ENCODE peak calls at places on chromosome 7, in nine cellular contexts. One of them, this sample, is unnamed.

GRCh38 chr7:138726288-138726687 is 25.1 kb upstream of the SVOPL start:
- DNase-seq in stomach: no peak
- DNase-seq in OCI-LY7: no peak
- DNase-seq in HCT116: no peak
- DNase-seq in suprapubic skin: no peak
- DNase-seq in transverse colon: no peak
- DNase-seq in AG10803: no peak
- DNase-seq in AG04450: no peak
- DNase-seq in A549: peak
- DNase-seq in this sample: no peak

GRCh38 chr7:27169658-27170493 is 4.2 kb downstream of the HOXA10 start:
- DNase-seq in stomach: no peak
- DNase-seq in OCI-LY7: no peak
- DNase-seq in HCT116: no peak
- DNase-seq in suprapubic skin: peak
- DNase-seq in transverse colon: peak
- DNase-seq in AG10803: no peak
- DNase-seq in AG04450: no peak
- DNase-seq in A549: no peak
- DNase-seq in this sample: no peak

GRCh38 chr7:34136698-34137097 is 231.4 kb downstream of the BMPER start:
- DNase-seq in stomach: no peak
- DNase-seq in OCI-LY7: no peak
- DNase-seq in HCT116: no peak
- DNase-seq in suprapubic skin: no peak
- DNase-seq in transverse colon: no peak
- DNase-seq in AG10803: no peak
- DNase-seq in AG04450: no peak
- DNase-seq in A549: no peak
- DNase-seq in this sample: no peak

GRCh38 chr7:96508371-96508770 is 186.5 kb upstream of the SLC25A13 start:
- DNase-seq in stomach: no peak
- DNase-seq in OCI-LY7: no peak
- DNase-seq in HCT116: no peak
- DNase-seq in suprapubic skin: no peak
- DNase-seq in transverse colon: no peak
- DNase-seq in AG10803: peak
- DNase-seq in AG04450: no peak
- DNase-seq in A549: no peak
- DNase-seq in this sample: no peak

GRCh38 chr7:4857189-4857588 is 4.6 kb downstream of the PAPOLB start:
- DNase-seq in stomach: no peak
- DNase-seq in OCI-LY7: no peak
- DNase-seq in HCT116: no peak
- DNase-seq in suprapubic skin: no peak
- DNase-seq in transverse colon: no peak
- DNase-seq in AG10803: no peak
- DNase-seq in AG04450: no peak
- DNase-seq in A549: no peak
- DNase-seq in this sample: no peak

GRCh38 chr7:72176875-72177274 is 235.3 kb downstream of the CALN1 start:
- DNase-seq in stomach: no peak
- DNase-seq in OCI-LY7: no peak
- DNase-seq in HCT116: no peak
- DNase-seq in suprapubic skin: no peak
- DNase-seq in transverse colon: no peak
- DNase-seq in AG10803: no peak
- DNase-seq in AG04450: no peak
- DNase-seq in A549: no peak
- DNase-seq in this sample: no peak

GRCh38 chr7:118158766-118159165 is 25.2 kb upstream of the LSM8 start:
- DNase-seq in stomach: no peak
- DNase-seq in OCI-LY7: peak
- DNase-seq in HCT116: peak
- DNase-seq in suprapubic skin: no peak
- DNase-seq in transverse colon: no peak
- DNase-seq in AG10803: no peak
- DNase-seq in AG04450: no peak
- DNase-seq in A549: no peak
- DNase-seq in this sample: no peak

GRCh38 chr7:75573477-75574019 is 81.4 kb downstream of the SPDYE5 start:
- DNase-seq in stomach: no peak
- DNase-seq in OCI-LY7: no peak
- DNase-seq in HCT116: no peak
- DNase-seq in suprapubic skin: no peak
- DNase-seq in transverse colon: no peak
- DNase-seq in AG10803: no peak
- DNase-seq in AG04450: no peak
- DNase-seq in A549: no peak
- DNase-seq in this sample: no peak

GRCh38 chr7:87596696-87597095 is 4.0 kb downstream of the ABCB1 start:
- DNase-seq in stomach: no peak
- DNase-seq in OCI-LY7: no peak
- DNase-seq in HCT116: no peak
- DNase-seq in suprapubic skin: no peak
- DNase-seq in transverse colon: no peak
- DNase-seq in AG10803: no peak
- DNase-seq in AG04450: peak
- DNase-seq in A549: no peak
- DNase-seq in this sample: no peak

GRCh38 chr7:87598234-87599009 is 2.3 kb downstream of the ABCB1 start:
- DNase-seq in stomach: no peak
- DNase-seq in OCI-LY7: no peak
- DNase-seq in HCT116: no peak
- DNase-seq in suprapubic skin: no peak
- DNase-seq in transverse colon: no peak
- DNase-seq in AG10803: no peak
- DNase-seq in AG04450: no peak
- DNase-seq in A549: no peak
- DNase-seq in this sample: no peak

GRCh38 chr7:87600130-87601124 is at the start of gene ABCB1:
- DNase-seq in stomach: peak
- DNase-seq in OCI-LY7: no peak
- DNase-seq in HCT116: peak
- DNase-seq in suprapubic skin: no peak
- DNase-seq in transverse colon: peak
- DNase-seq in AG10803: peak
- DNase-seq in AG04450: no peak
- DNase-seq in A549: peak
- DNase-seq in this sample: no peak

GRCh38 chr7:87596136-87596535 is 4.5 kb downstream of the ABCB1 start:
- DNase-seq in stomach: no peak
- DNase-seq in OCI-LY7: no peak
- DNase-seq in HCT116: no peak
- DNase-seq in suprapubic skin: no peak
- DNase-seq in transverse colon: no peak
- DNase-seq in AG10803: no peak
- DNase-seq in AG04450: no peak
- DNase-seq in A549: no peak
- DNase-seq in this sample: no peak

DNA sequence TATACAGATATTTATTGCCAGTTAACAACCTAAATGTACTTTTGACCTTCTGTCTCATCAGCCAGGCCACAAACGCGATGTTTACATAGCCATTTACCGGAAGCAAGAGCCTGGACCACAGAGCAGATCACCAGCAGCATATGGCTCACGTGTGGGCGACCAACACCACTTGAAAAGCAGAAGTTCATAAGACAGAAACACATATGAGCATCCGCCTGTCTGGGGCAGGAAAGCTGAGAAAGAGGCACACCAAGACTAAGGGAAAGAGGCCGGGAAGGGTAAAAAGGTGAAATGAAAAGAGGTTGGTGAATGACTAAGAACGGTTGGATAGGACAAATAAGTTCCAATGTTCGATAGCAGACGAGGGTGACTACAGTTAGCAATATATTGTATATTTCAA is 1.3 kb downstream of the ABCB1 start:
- DNase-seq in stomach: peak
- DNase-seq in OCI-LY7: peak
- DNase-seq in HCT116: no peak
- DNase-seq in suprapubic skin: no peak
- DNase-seq in transverse colon: peak
- DNase-seq in AG10803: no peak
- DNase-seq in AG04450: no peak
- DNase-seq in A549: no peak
- DNase-seq in this sample: peak
- H3K4me3 ChIP-seq in stomach: peak
- H3K4me3 ChIP-seq in OCI-LY7: no peak
- H3K4me3 ChIP-seq in HCT116: no peak
- H3K4me3 ChIP-seq in suprapubic skin: no peak
- H3K4me3 ChIP-seq in transverse colon: no peak
- H3K4me3 ChIP-seq in AG10803: no peak
- H3K4me3 ChIP-seq in AG04450: no peak
- H3K4me3 ChIP-seq in A549: no peak
- H3K4me3 ChIP-seq in this sample: no peak

GRCh38 chr7:51006483-51007235 is 224.0 kb upstream of the GRB10 start:
- DNase-seq in stomach: no peak
- DNase-seq in OCI-LY7: no peak
- DNase-seq in HCT116: no peak
- DNase-seq in suprapubic skin: no peak
- DNase-seq in transverse colon: no peak
- DNase-seq in AG10803: no peak
- DNase-seq in AG04450: no peak
- DNase-seq in A549: peak
- DNase-seq in this sample: no peak
- TF ChIP-seq CTCF in stomach: no peak
- TF ChIP-seq CTCF in OCI-LY7: no peak
- TF ChIP-seq CTCF in HCT116: peak
- TF ChIP-seq CTCF in suprapubic skin: no peak
- TF ChIP-seq CTCF in transverse colon: no peak
- TF ChIP-seq CTCF in AG10803: no peak
- TF ChIP-seq CTCF in AG04450: no peak
- TF ChIP-seq CTCF in A549: no peak
- TF ChIP-seq CTCF in this sample: no peak

DNA sequence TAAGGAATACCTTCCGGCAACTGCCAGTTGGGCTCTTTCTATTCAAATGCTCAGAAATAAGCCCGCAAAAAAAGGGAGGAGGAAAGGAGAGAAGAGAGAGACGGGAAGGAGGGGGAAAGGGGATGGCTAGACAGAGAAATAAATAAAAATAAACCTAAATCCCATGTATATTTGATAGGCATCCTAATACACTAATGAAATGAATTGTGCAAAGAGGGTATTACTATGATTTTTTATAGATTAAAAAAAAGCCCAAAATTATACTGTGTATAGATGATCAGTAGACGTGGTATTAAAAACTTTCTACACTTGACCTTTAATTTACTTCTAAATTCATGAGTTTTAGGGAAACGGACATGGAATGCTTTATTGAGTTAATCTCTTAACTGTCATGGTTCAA is 89.9 kb downstream of the HBP1 start:
- DNase-seq in stomach: no peak
- DNase-seq in OCI-LY7: no peak
- DNase-seq in HCT116: no peak
- DNase-seq in suprapubic skin: no peak
- DNase-seq in transverse colon: no peak
- DNase-seq in AG10803: no peak
- DNase-seq in AG04450: no peak
- DNase-seq in A549: no peak
- DNase-seq in this sample: no peak
- H3K4me3 ChIP-seq in stomach: no peak
- H3K4me3 ChIP-seq in OCI-LY7: no peak
- H3K4me3 ChIP-seq in HCT116: no peak
- H3K4me3 ChIP-seq in suprapubic skin: no peak
- H3K4me3 ChIP-seq in transverse colon: no peak
- H3K4me3 ChIP-seq in AG10803: no peak
- H3K4me3 ChIP-seq in AG04450: no peak
- H3K4me3 ChIP-seq in A549: no peak
- H3K4me3 ChIP-seq in this sample: no peak

GRCh38 chr7:25456467-25457171 is 228.3 kb upstream of the NPVF start:
- DNase-seq in stomach: peak
- DNase-seq in OCI-LY7: no peak
- DNase-seq in HCT116: no peak
- DNase-seq in suprapubic skin: no peak
- DNase-seq in transverse colon: peak
- DNase-seq in AG10803: no peak
- DNase-seq in AG04450: no peak
- DNase-seq in A549: no peak
- DNase-seq in this sample: no peak
- TF ChIP-seq CTCF in stomach: no peak
- TF ChIP-seq CTCF in OCI-LY7: no peak
- TF ChIP-seq CTCF in HCT116: no peak
- TF ChIP-seq CTCF in suprapubic skin: no peak
- TF ChIP-seq CTCF in transverse colon: no peak
- TF ChIP-seq CTCF in AG10803: no peak
- TF ChIP-seq CTCF in AG04450: no peak
- TF ChIP-seq CTCF in A549: no peak
- TF ChIP-seq CTCF in this sample: no peak

This sample was measured in GM12864.